ENCODE peak calls at places on chromosome 13, in seven cellular contexts. G, U, H, S, N, L and R are unnamed samples.

GRCh38 chr13:26425439-26426358 is 131.8 kb upstream of the WASF3 start:
- DNase-seq in G (no peak), U (no peak), H (no peak), S (no peak), N (no peak), L (no peak), R (peak)

GRCh38 chr13:46559272-46559805 is 6.4 kb downstream of the LRCH1 start:
- DNase-seq in G (no peak), U (no peak), H (peak), S (no peak), N (no peak), L (no peak), R (no peak)

GRCh38 chr13:84917252-84917878 is 881.9 kb downstream of the SLITRK6 start:
- DNase-seq in G (no peak), U (peak), H (peak), S (no peak), N (no peak), L (no peak), R (no peak)

GRCh38 chr13:112225429-112226090 is 150.6 kb upstream of the SPACA7 start:
- DNase-seq in G (no peak), U (no peak), H (no peak), S (no peak), N (no peak), L (no peak), R (no peak)

GRCh38 chr13:72599148-72599743 is 128.2 kb downstream of the MZT1 start:
- DNase-seq in G (no peak), U (no peak), H (no peak), S (no peak), N (no peak), L (no peak), R (no peak)

GRCh38 chr13:32642316-32642715 is 56.1 kb downstream of the PDS5B start:
- DNase-seq in G (no peak), U (no peak), H (peak), S (no peak), N (no peak), L (no peak), R (no peak)

GRCh38 chr13:113724780-113725315 is 34.2 kb upstream of the TMEM255B start:
- DNase-seq in G (peak), U (peak), H (peak), S (peak), N (peak), L (peak), R (peak)

GRCh38 chr13:34310539-34310938 is 492.6 kb downstream of the RFC3 start:
- DNase-seq in G (no peak), U (no peak), H (no peak), S (no peak), N (no peak), L (no peak), R (no peak)

GRCh38 chr13:48216204-48216711 is 16.7 kb upstream of the ITM2B start:
- DNase-seq in G (no peak), U (no peak), H (no peak), S (no peak), N (no peak), L (no peak), R (no peak)

GRCh38 chr13:41352935-41353801 is 42.1 kb downstream of the NAA16 start:
- DNase-seq in G (peak), U (peak), H (peak), S (peak), N (no peak), L (peak), R (no peak)

GRCh38 chr13:48110930-48111721 is 16.2 kb upstream of the MED4 start:
- DNase-seq in G (no peak), U (no peak), H (peak), S (no peak), N (no peak), L (no peak), R (no peak)

GRCh38 chr13:39038569-39038898 is 278 bp downstream of the NHLRC3 start:
- DNase-seq in G (no peak), U (peak), H (peak), S (peak), N (no peak), L (peak), R (no peak)

GRCh38 chr13:109154146-109154545 is 524.7 kb downstream of the MYO16 start:
- DNase-seq in G (no peak), U (no peak), H (no peak), S (no peak), N (no peak), L (no peak), R (no peak)

GRCh38 chr13:64633948-64634347 is 2596.2 kb downstream of the PCDH9 start:
- DNase-seq in G (no peak), U (no peak), H (no peak), S (no peak), N (no peak), L (no peak), R (no peak)

GRCh38 chr13:104920091-104920490 is 1615.4 kb downstream of the EFNB2 start:
- DNase-seq in G (no peak), U (no peak), H (no peak), S (no peak), N (no peak), L (no peak), R (no peak)

GRCh38 chr13:40539954-40540706 is 126.3 kb downstream of the FOXO1 start:
- DNase-seq in G (peak), U (no peak), H (peak), S (no peak), N (no peak), L (no peak), R (no peak)